ENCODE peak calls at places on chromosomes 16 and 17, in seven cellular contexts. H is left ventricle myocardium inferior, C is right atrium auricular region, E is GM23248, Z is heart right ventricle, A is body of pancreas, X is cardiac muscle cell. F is an unnamed sample.

GRCh38 chr16:2213817-2214720 is 571 bp downstream of the PGP start:
- DNase-seq in H (no peak), C (no peak), E (peak; percentile 59), Z (no peak), A (no peak), X (no peak), F (no peak)

GRCh38 chr17:74123866-74124265 is 79.6 kb upstream of the RPL38 start:
- DNase-seq in H (no peak), C (no peak), E (no peak), Z (no peak), A (no peak), X (no peak), F (no peak)

GRCh38 chr16:65658339-65659275 is 536.7 kb upstream of the CDH11 start:
- DNase-seq in H (no peak), C (no peak), E (peak; percentile 96), Z (no peak), A (no peak), X (no peak), F (no peak)

GRCh38 chr16:558298-559020 is 1.7 kb upstream of the PRR35 start:
- DNase-seq in H (peak; percentile 47), C (no peak), E (no peak), Z (peak; percentile 54), A (no peak), X (no peak), F (peak; percentile 21)

GRCh38 chr17:19372866-19373505 is 5.3 kb upstream of the MAPK7 start:
- DNase-seq in H (no peak), C (no peak), E (no peak), Z (no peak), A (no peak), X (no peak), F (no peak)

GRCh38 chr17:9009737-9010136 is 11.6 kb upstream of the NTN1 start:
- DNase-seq in H (no peak), C (no peak), E (no peak), Z (no peak), A (no peak), X (no peak), F (no peak)

GRCh38 chr17:11950771-11951519 is 46.3 kb downstream of the ZNF18 start:
- DNase-seq in H (no peak), C (no peak), E (peak; percentile 62), Z (no peak), A (no peak), X (no peak), F (no peak)

GRCh38 chr16:70523621-70524405 is at the start of gene SF3B3:
- DNase-seq in H (no peak), C (peak; percentile 77), E (peak; percentile 77), Z (peak; percentile 74), A (peak; percentile 77), X (peak; percentile 74), F (peak; percentile 78)

GRCh38 chr17:42407289-42407836 is 15.7 kb downstream of the CAVIN1 start:
- DNase-seq in H (peak; percentile 88), C (peak; percentile 89), E (peak; percentile 80), Z (peak; percentile 91), A (peak; percentile 96), X (peak; percentile 54), F (peak; percentile 91)

GRCh38 chr17:42411321-42411820 is 11.7 kb downstream of the CAVIN1 start:
- DNase-seq in H (no peak), C (no peak), E (peak; percentile 53), Z (no peak), A (no peak), X (no peak), F (no peak)

GRCh38 chr17:42408076-42408475 is 15.0 kb downstream of the CAVIN1 start:
- DNase-seq in H (peak; percentile 56), C (no peak), E (peak; percentile 41), Z (peak; percentile 77), A (no peak), X (no peak), F (no peak)

GRCh38 chr17:42411905-42412679 is 11.0 kb downstream of the CAVIN1 start:
- DNase-seq in H (no peak), C (no peak), E (no peak), Z (no peak), A (no peak), X (no peak), F (no peak)

DNA sequence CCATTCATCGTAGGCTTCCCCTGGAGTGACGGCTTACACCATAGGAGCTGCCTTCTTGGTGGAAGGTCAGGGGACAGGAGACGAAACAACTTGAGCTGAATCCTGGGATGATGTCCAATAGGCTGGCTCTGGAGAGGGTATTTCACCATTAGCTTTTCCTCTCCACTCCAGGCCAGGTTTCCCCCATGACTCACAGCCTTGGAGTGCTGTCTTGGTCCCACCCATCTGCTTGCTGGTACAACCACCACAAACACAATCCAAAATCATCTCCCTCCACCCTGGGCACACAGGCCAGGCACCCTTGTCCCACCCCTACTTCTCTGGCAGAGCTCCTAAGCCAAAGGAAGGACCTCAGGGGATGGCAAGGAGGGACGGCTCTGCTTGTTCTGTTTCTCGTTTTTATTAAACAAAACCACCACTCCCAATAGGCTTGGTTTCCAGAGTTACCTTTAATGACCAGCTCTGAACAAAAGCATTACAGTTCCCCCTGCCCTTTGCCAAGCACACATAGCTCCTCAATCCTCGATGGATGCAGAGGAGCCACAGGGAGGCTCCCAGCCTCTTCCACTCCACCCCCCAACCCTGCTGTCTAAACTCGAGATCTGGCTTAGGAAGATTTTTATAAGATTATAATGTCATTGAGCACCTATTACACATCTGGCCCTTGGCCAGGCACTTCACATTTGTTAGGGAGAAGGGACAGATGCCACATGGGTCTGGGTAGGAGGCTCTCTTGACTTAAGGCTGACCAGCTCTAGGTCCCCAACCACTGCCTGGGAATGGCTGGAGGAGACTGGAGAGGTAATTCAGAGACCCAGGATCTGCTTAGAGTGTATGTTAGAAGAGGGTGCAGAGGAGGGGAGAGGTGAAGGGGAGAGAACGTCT is 13.3 kb downstream of the CAVIN1 start:
- DNase-seq in H (peak; percentile 67), C (peak; percentile 92), E (peak; percentile 97), Z (no peak), A (peak; percentile 36), X (no peak), F (no peak)
- H3K27ac ChIP-seq in H (peak overlapping the region; percentile 100), C (peak overlapping the region; percentile 77), E (peak overlapping the region; percentile 87), Z (peak overlapping the region; percentile 100), A (peak overlapping the region; percentile 26), X (no peak overlapping the region), F (peak overlapping the region; percentile 68)

DNA sequence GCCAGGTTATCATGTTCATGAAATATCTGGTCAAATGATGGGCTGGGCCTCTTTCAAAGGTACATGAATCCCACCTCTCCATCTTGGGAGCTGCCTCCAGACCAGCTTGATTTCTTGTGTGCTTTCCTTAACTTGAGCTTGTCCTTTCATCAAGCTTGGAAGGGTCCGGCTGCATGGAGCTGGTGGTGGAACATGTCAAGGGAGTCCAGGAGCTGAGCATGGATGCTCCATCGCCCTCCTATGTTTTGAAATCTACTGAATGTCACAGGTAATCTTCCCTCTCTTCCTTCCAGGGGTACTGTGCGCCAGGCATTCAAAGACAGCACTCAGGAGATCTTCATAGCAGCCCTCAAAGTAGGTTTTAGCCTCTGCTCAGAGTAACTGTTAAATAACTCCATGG is 105.8 kb downstream of the N4BP1 start:
- DNase-seq in H (no peak), C (no peak), E (no peak), Z (no peak), A (no peak), X (no peak), F (no peak)
- H3K27ac ChIP-seq in H (no peak overlapping the region), C (no peak overlapping the region), E (no peak overlapping the region), Z (no peak overlapping the region), A (no peak overlapping the region), X (no peak overlapping the region), F (no peak overlapping the region)

GRCh38 chr16:8852534-8852933 is 16.3 kb downstream of the CARHSP1 start:
- DNase-seq in H (no peak), C (no peak), E (peak; percentile 58), Z (no peak), A (no peak), X (no peak), F (no peak)

GRCh38 chr16:8853611-8854010 is 15.2 kb downstream of the CARHSP1 start:
- DNase-seq in H (no peak), C (no peak), E (no peak), Z (no peak), A (no peak), X (no peak), F (no peak)

GRCh38 chr16:8851761-8852403 is 16.9 kb downstream of the CARHSP1 start:
- DNase-seq in H (no peak), C (no peak), E (no peak), Z (peak; percentile 2), A (no peak), X (no peak), F (no peak)

GRCh38 chr16:8854298-8854948 is 14.4 kb downstream of the CARHSP1 start:
- DNase-seq in H (no peak), C (no peak), E (no peak), Z (no peak), A (no peak), X (no peak), F (no peak)

DNA sequence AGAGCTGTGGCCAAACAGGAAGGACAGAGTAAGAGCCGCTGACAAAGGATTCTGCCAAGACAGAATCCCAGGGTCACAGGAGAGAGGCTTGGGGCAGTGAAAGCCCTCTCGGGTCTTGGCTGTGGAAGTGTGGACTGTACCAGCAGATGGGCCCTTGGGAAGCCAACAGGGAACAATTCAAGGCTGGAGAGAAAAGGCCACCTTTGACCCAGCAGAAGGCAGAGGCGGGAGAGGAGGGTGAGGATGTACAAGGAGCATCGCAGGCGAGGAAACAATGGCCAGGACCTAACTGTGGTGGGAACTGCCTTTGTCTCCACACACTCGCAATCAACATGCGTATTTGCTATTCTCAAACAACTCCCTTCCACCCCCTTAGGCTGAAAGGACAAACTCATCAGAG is 15.7 kb downstream of the CARHSP1 start:
- DNase-seq in H (no peak), C (no peak), E (no peak), Z (no peak), A (no peak), X (no peak), F (no peak)
- H3K27ac ChIP-seq in H (peak overlapping the region; percentile 77), C (peak overlapping the region; percentile 16), E (peak overlapping the region; percentile 63), Z (peak overlapping the region; percentile 79), A (peak overlapping the region; percentile 42), X (peak overlapping the region; percentile 48), F (no peak overlapping the region)

GRCh38 chr16:89155184-89155679 is 16.3 kb upstream of the CDH15 start:
- DNase-seq in H (peak; percentile 73), C (peak; percentile 81), E (peak; percentile 84), Z (peak; percentile 68), A (peak; percentile 65), X (peak; percentile 60), F (no peak)

GRCh38 chr16:89156740-89157645 is 14.6 kb upstream of the CDH15 start:
- DNase-seq in H (no peak), C (no peak), E (no peak), Z (no peak), A (no peak), X (no peak), F (no peak)

GRCh38 chr16:89154390-89155183 is 17.0 kb upstream of the CDH15 start:
- DNase-seq in H (no peak), C (no peak), E (peak; percentile 15), Z (no peak), A (no peak), X (no peak), F (peak; percentile 22)

GRCh38 chr16:89157778-89158177 is 13.8 kb upstream of the CDH15 start:
- DNase-seq in H (no peak), C (no peak), E (no peak), Z (no peak), A (no peak), X (no peak), F (no peak)

DNA sequence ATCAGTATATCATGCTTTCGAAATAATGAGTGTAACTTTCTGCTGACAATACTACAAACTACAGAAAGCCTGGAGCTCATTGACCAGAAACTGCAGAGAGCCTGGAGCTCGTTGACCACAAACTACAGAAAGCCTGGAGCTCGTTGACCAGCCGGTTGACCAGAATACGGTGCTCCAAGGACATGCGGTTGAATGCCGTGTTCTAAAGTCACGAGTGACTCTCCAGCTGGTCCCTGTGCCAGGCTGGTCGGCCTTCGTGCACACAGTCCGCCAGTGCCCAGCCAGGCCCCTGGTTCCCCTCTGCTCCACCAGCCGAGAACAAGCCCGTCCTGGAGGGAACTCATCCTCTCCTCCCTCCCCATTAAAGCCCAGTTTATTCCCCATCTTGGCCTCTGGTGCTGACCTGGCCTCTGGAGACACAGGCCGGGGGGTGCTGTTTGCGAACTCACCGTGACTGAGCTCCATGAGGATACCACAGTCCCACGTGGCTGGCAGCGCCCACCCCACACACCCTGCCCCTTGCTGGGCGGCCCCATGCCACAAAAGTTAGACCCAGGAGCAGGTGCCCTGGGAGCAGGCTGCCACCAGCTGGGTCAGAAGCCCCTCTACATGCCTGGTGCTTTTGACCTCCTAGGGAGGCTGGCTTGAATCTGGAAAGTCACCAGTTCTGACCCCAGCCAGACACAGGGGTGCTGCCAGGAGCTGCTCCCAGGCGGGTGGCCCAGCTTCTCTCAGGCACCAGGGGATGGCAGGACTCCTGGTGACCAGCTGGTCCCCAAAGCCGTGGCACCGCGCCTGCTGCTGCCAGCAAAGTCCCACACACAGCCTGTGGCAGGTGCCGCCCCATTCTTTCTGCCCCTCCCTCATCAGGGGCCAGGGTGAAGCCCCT is 15.5 kb upstream of the CDH15 start:
- DNase-seq in H (no peak), C (no peak), E (peak; percentile 41), Z (no peak), A (peak; percentile 49), X (no peak), F (no peak)
- H3K27ac ChIP-seq in H (peak overlapping the region; percentile 68), C (peak overlapping the region; percentile 20), E (peak overlapping the region; percentile 23), Z (no peak overlapping the region), A (no peak overlapping the region), X (peak overlapping the region; percentile 20), F (no peak overlapping the region)